ENCODE peak calls at places on chromosome 13, in four cellular contexts. One of them, this sample, is unnamed.
A peak's percentile ranks its signal among the peaks of the same experiment; 100 is the strongest.

GRCh38 chr13:107211073-107211472 is 643.1 kb upstream of the ARGLU1 start:
- DNase-seq in foreskin fibroblast: peak; percentile 66
- DNase-seq in HL-60: peak; percentile 64
- DNase-seq in pancreas: no peak
- DNase-seq in this sample: peak; percentile 26

GRCh38 chr13:25232937-25233515 is 54.3 kb downstream of the MTMR6 start:
- DNase-seq in pancreas: no peak
- DNase-seq in HL-60: no peak
- DNase-seq in foreskin fibroblast: peak; percentile 46
- DNase-seq in this sample: no peak

GRCh38 chr13:83940742-83941141 is 58.5 kb upstream of the SLITRK1 start:
- DNase-seq in pancreas: no peak
- DNase-seq in foreskin fibroblast: peak; percentile 8
- DNase-seq in HL-60: no peak
- DNase-seq in this sample: peak; percentile 47

GRCh38 chr13:98791611-98792010 is 39.1 kb upstream of the SLC15A1 start:
- DNase-seq in foreskin fibroblast: no peak
- DNase-seq in pancreas: no peak
- DNase-seq in HL-60: no peak
- DNase-seq in this sample: no peak

GRCh38 chr13:71590654-71591148 is 276.3 kb downstream of the DACH1 start:
- DNase-seq in foreskin fibroblast: no peak
- DNase-seq in pancreas: no peak
- DNase-seq in HL-60: no peak
- DNase-seq in this sample: no peak

GRCh38 chr13:98143601-98144500 is 957 bp downstream of the FARP1 start:
- DNase-seq in pancreas: peak; percentile 52
- DNase-seq in foreskin fibroblast: peak; percentile 77
- DNase-seq in HL-60: no peak
- DNase-seq in this sample: no peak

GRCh38 chr13:82688400-82688999 is 1193.8 kb downstream of the SLITRK1 start:
- DNase-seq in HL-60: no peak
- DNase-seq in foreskin fibroblast: peak; percentile 6
- DNase-seq in pancreas: no peak
- DNase-seq in this sample: no peak

GRCh38 chr13:66076417-66076816 is 1153.7 kb downstream of the PCDH9 start:
- DNase-seq in pancreas: no peak
- DNase-seq in HL-60: peak; percentile 70
- DNase-seq in foreskin fibroblast: peak; percentile 61
- DNase-seq in this sample: no peak

GRCh38 chr13:49954674-49955455 is 18.7 kb upstream of the SPRYD7 start:
- DNase-seq in HL-60: no peak
- DNase-seq in pancreas: no peak
- DNase-seq in foreskin fibroblast: peak; percentile 8
- DNase-seq in this sample: no peak

GRCh38 chr13:110138009-110138699 is 168.8 kb downstream of the COL4A1 start:
- DNase-seq in pancreas: peak; percentile 74
- DNase-seq in foreskin fibroblast: peak; percentile 90
- DNase-seq in HL-60: peak; percentile 89
- DNase-seq in this sample: no peak

GRCh38 chr13:79307866-79308298 is 98.2 kb downstream of the RBM26 start:
- DNase-seq in HL-60: no peak
- DNase-seq in pancreas: no peak
- DNase-seq in foreskin fibroblast: peak; percentile 67
- DNase-seq in this sample: no peak

GRCh38 chr13:36344886-36345437 is 1.2 kb downstream of the SPART start:
- DNase-seq in HL-60: peak; percentile 43
- DNase-seq in foreskin fibroblast: no peak
- DNase-seq in pancreas: no peak
- DNase-seq in this sample: no peak

GRCh38 chr13:112752711-112753541 is 63.1 kb downstream of the ATP11A start:
- DNase-seq in foreskin fibroblast: no peak
- DNase-seq in pancreas: no peak
- DNase-seq in HL-60: no peak
- DNase-seq in this sample: no peak

GRCh38 chr13:40146586-40147240 is 491.3 kb downstream of the COG6 start:
- DNase-seq in HL-60: no peak
- DNase-seq in foreskin fibroblast: no peak
- DNase-seq in pancreas: no peak
- DNase-seq in this sample: no peak

GRCh38 chr13:59437902-59438301 is 725.8 kb downstream of the DIAPH3 start:
- DNase-seq in pancreas: no peak
- DNase-seq in HL-60: peak; percentile 30
- DNase-seq in foreskin fibroblast: peak; percentile 23
- DNase-seq in this sample: no peak

GRCh38 chr13:48817166-48817802 is 158.4 kb upstream of the FNDC3A start:
- DNase-seq in HL-60: no peak
- DNase-seq in pancreas: no peak
- DNase-seq in foreskin fibroblast: no peak
- DNase-seq in this sample: no peak

GRCh38 chr13:50358221-50358620 is 343.0 kb downstream of the KCNRG start:
- DNase-seq in pancreas: no peak
- DNase-seq in foreskin fibroblast: peak; percentile 19
- DNase-seq in HL-60: no peak
- DNase-seq in this sample: no peak

GRCh38 chr13:35190241-35190640 is 248.2 kb downstream of the NBEA start:
- DNase-seq in HL-60: no peak
- DNase-seq in pancreas: no peak
- DNase-seq in foreskin fibroblast: peak; percentile 55
- DNase-seq in this sample: no peak

GRCh38 chr13:73767191-73767741 is 366.9 kb downstream of the KLF12 start:
- DNase-seq in HL-60: no peak
- DNase-seq in foreskin fibroblast: peak; percentile 39
- DNase-seq in pancreas: no peak
- DNase-seq in this sample: no peak

GRCh38 chr13:56378566-56378965 is 762.2 kb upstream of the PRR20A start:
- DNase-seq in foreskin fibroblast: no peak
- DNase-seq in pancreas: no peak
- DNase-seq in HL-60: no peak
- DNase-seq in this sample: no peak

GRCh38 chr13:27474751-27475268 is 24.4 kb upstream of the MTIF3 start:
- DNase-seq in foreskin fibroblast: no peak
- DNase-seq in pancreas: no peak
- DNase-seq in HL-60: no peak
- DNase-seq in this sample: no peak

GRCh38 chr13:110387451-110388140 is 80.5 kb downstream of the COL4A2 start:
- DNase-seq in pancreas: no peak
- DNase-seq in HL-60: peak; percentile 71
- DNase-seq in foreskin fibroblast: peak; percentile 50
- DNase-seq in this sample: no peak

GRCh38 chr13:24500977-24501376 is 11.6 kb downstream of the PARP4 start:
- DNase-seq in HL-60: no peak
- DNase-seq in pancreas: no peak
- DNase-seq in foreskin fibroblast: peak; percentile 75
- DNase-seq in this sample: no peak

GRCh38 chr13:79481685-79482052 is 714 bp downstream of the NDFIP2 start:
- DNase-seq in foreskin fibroblast: no peak
- DNase-seq in HL-60: peak; percentile 18
- DNase-seq in pancreas: no peak
- DNase-seq in this sample: no peak

DNA sequence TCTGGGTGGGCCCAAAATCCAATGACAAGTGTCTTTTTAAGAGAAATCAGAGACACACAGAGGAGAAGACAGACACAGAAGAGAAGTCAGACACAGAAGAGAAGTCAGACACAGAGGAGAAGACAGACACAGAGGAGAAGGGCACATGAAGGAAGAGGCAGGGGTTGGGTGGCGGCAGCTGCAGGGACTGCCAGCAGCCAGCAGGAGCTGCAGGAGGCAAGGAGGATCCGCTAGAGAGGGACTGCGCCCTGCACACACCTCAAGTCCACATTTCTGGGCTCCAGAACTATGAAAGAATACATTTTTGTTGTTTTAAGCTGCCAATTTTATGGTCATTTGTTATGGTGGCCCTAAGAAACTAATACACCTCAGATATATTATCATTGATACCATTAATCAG is 140.6 kb downstream of the ZIC5 start:
- DNase-seq in foreskin fibroblast: no peak
- DNase-seq in pancreas: no peak
- DNase-seq in HL-60: no peak
- DNase-seq in this sample: no peak
- TF ChIP-seq CTCF in foreskin fibroblast: no peak
- TF ChIP-seq CTCF in pancreas: no peak
- TF ChIP-seq CTCF in HL-60: no peak
- TF ChIP-seq CTCF in this sample: no peak

DNA sequence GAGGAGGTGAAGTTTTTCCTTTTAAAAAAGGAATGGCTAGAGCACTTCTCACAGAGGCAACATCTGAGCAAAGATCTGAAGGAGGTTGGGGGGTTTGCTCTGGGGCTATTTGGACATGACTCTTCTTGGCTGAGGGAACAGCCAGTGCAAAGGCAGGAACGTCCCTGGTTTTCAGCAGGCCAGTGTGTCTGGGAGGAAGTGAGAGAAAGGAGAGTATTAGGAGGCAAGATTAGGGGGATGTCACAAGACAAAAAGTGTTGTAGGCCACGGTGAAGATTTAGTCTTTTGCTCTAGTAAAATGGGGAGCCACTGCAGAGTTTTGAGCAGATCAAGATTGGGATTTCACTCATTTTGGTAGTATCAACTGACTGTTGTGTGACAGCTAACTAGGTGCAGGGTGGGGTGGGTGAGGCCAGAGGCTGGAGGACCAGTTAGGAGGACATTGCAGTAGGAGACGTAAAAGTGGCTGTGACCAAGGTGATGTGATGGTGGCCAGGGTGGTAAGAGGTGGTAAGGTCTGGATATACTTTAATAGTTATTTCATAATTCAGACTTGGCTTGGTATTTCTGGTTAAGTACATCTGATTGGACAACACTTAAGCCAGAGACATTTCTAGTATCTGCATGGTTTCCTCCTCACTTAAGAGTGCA is 40.6 kb downstream of the WDFY2 start:
- DNase-seq in pancreas: no peak
- DNase-seq in foreskin fibroblast: no peak
- DNase-seq in HL-60: no peak
- DNase-seq in this sample: no peak
- H3K4me3 ChIP-seq in pancreas: no peak overlapping the region
- H3K4me3 ChIP-seq in foreskin fibroblast: no peak overlapping the region
- H3K4me3 ChIP-seq in HL-60: no peak overlapping the region
- H3K4me3 ChIP-seq in this sample: no peak overlapping the region

GRCh38 chr13:20940083-20940482 is 37.5 kb upstream of the XPO4 start:
- DNase-seq in HL-60: no peak
- DNase-seq in foreskin fibroblast: peak; percentile 47
- DNase-seq in pancreas: no peak
- DNase-seq in this sample: peak; percentile 21

GRCh38 chr13:20943519-20944012 is 41.0 kb upstream of the XPO4 start:
- DNase-seq in pancreas: peak; percentile 86
- DNase-seq in foreskin fibroblast: peak; percentile 97
- DNase-seq in HL-60: peak; percentile 91
- DNase-seq in this sample: peak; percentile 90

GRCh38 chr13:20942938-20943518 is 40.5 kb upstream of the XPO4 start:
- DNase-seq in pancreas: no peak
- DNase-seq in HL-60: no peak
- DNase-seq in foreskin fibroblast: no peak
- DNase-seq in this sample: no peak

GRCh38 chr13:20945952-20946383 is 43.4 kb upstream of the XPO4 start:
- DNase-seq in HL-60: peak; percentile 87
- DNase-seq in foreskin fibroblast: peak; percentile 33
- DNase-seq in pancreas: no peak
- DNase-seq in this sample: no peak
- TF ChIP-seq CTCF in HL-60: no peak
- TF ChIP-seq CTCF in foreskin fibroblast: no peak
- TF ChIP-seq CTCF in pancreas: no peak
- TF ChIP-seq CTCF in this sample: no peak

GRCh38 chr13:51914137-51914493 is 52.3 kb downstream of the CCDC70 start:
- DNase-seq in HL-60: no peak
- DNase-seq in pancreas: no peak
- DNase-seq in foreskin fibroblast: no peak
- DNase-seq in this sample: no peak

GRCh38 chr13:51910508-51910907 is 48.7 kb downstream of the CCDC70 start:
- DNase-seq in HL-60: no peak
- DNase-seq in foreskin fibroblast: no peak
- DNase-seq in pancreas: no peak
- DNase-seq in this sample: no peak

GRCh38 chr13:51912091-51912490 is 50.3 kb downstream of the CCDC70 start:
- DNase-seq in pancreas: no peak
- DNase-seq in HL-60: no peak
- DNase-seq in foreskin fibroblast: no peak
- DNase-seq in this sample: no peak

GRCh38 chr13:51913421-51914136 is 51.8 kb downstream of the CCDC70 start:
- DNase-seq in HL-60: no peak
- DNase-seq in foreskin fibroblast: peak; percentile 12
- DNase-seq in pancreas: no peak
- DNase-seq in this sample: no peak

GRCh38 chr13:51912511-51913225 is 50.9 kb downstream of the CCDC70 start:
- DNase-seq in HL-60: peak; percentile 25
- DNase-seq in foreskin fibroblast: no peak
- DNase-seq in pancreas: no peak
- DNase-seq in this sample: no peak
- H3K4me3 ChIP-seq in HL-60: no peak overlapping the region
- H3K4me3 ChIP-seq in foreskin fibroblast: no peak overlapping the region
- H3K4me3 ChIP-seq in pancreas: no peak overlapping the region
- H3K4me3 ChIP-seq in this sample: no peak overlapping the region

This sample was measured in AG04449.